ENCODE peak calls at places on chromosomes 4 and X, in seven cellular contexts. One of them, this sample, is unnamed.

GRCh38 chr4:23614284-23614892 is 275.5 kb downstream of the PPARGC1A start:
- DNase-seq in foreskin fibroblast: peak
- DNase-seq in RPMI7951: peak
- DNase-seq in lung: no peak
- DNase-seq in stimulated activated CD4-positive, alpha-beta T cell treated with anti-CD3 and anti-CD28 coated beads, Interleukin-2, amount 100 ng/mL, for 24 hours: no peak
- DNase-seq in AG20443: peak
- DNase-seq in activated T-helper 1 cell treated with Interleukin-2 at 50 U/mL for 16 hours: no peak
- DNase-seq in this sample: no peak

GRCh38 chr4:4502694-4503311 is 39.0 kb downstream of the STX18 start:
- DNase-seq in activated T-helper 1 cell treated with Interleukin-2 at 50 U/mL for 16 hours: no peak
- DNase-seq in AG20443: no peak
- DNase-seq in RPMI7951: peak
- DNase-seq in lung: no peak
- DNase-seq in stimulated activated CD4-positive, alpha-beta T cell treated with anti-CD3 and anti-CD28 coated beads, Interleukin-2, amount 100 ng/mL, for 24 hours: peak
- DNase-seq in foreskin fibroblast: no peak
- DNase-seq in this sample: no peak

GRCh38 chr4:153212755-153213154 is 8.5 kb downstream of the TRIM2 start:
- DNase-seq in foreskin fibroblast: peak
- DNase-seq in activated T-helper 1 cell treated with Interleukin-2 at 50 U/mL for 16 hours: no peak
- DNase-seq in stimulated activated CD4-positive, alpha-beta T cell treated with anti-CD3 and anti-CD28 coated beads, Interleukin-2, amount 100 ng/mL, for 24 hours: no peak
- DNase-seq in lung: no peak
- DNase-seq in RPMI7951: peak
- DNase-seq in AG20443: no peak
- DNase-seq in this sample: no peak

GRCh38 chr4:22031423-22031822 is 82.9 kb upstream of the KCNIP4 start:
- DNase-seq in lung: no peak
- DNase-seq in activated T-helper 1 cell treated with Interleukin-2 at 50 U/mL for 16 hours: no peak
- DNase-seq in foreskin fibroblast: no peak
- DNase-seq in stimulated activated CD4-positive, alpha-beta T cell treated with anti-CD3 and anti-CD28 coated beads, Interleukin-2, amount 100 ng/mL, for 24 hours: no peak
- DNase-seq in AG20443: no peak
- DNase-seq in RPMI7951: no peak
- DNase-seq in this sample: no peak

GRCh38 chr4:54659213-54660144 is 1.7 kb downstream of the KIT start:
- DNase-seq in stimulated activated CD4-positive, alpha-beta T cell treated with anti-CD3 and anti-CD28 coated beads, Interleukin-2, amount 100 ng/mL, for 24 hours: no peak
- DNase-seq in RPMI7951: peak
- DNase-seq in activated T-helper 1 cell treated with Interleukin-2 at 50 U/mL for 16 hours: no peak
- DNase-seq in foreskin fibroblast: peak
- DNase-seq in AG20443: no peak
- DNase-seq in lung: no peak
- DNase-seq in this sample: peak

GRCh38 chr4:145279122-145279960 is 99.0 kb upstream of the OTUD4 start:
- DNase-seq in AG20443: peak
- DNase-seq in lung: no peak
- DNase-seq in RPMI7951: peak
- DNase-seq in activated T-helper 1 cell treated with Interleukin-2 at 50 U/mL for 16 hours: no peak
- DNase-seq in foreskin fibroblast: peak
- DNase-seq in stimulated activated CD4-positive, alpha-beta T cell treated with anti-CD3 and anti-CD28 coated beads, Interleukin-2, amount 100 ng/mL, for 24 hours: no peak
- DNase-seq in this sample: no peak

GRCh38 chr4:139841464-139842195 is 176.0 kb downstream of the MGST2 start:
- DNase-seq in foreskin fibroblast: no peak
- DNase-seq in activated T-helper 1 cell treated with Interleukin-2 at 50 U/mL for 16 hours: no peak
- DNase-seq in RPMI7951: no peak
- DNase-seq in stimulated activated CD4-positive, alpha-beta T cell treated with anti-CD3 and anti-CD28 coated beads, Interleukin-2, amount 100 ng/mL, for 24 hours: no peak
- DNase-seq in AG20443: no peak
- DNase-seq in lung: no peak
- DNase-seq in this sample: no peak

GRCh38 chrX:142804085-142804484 is 221.6 kb upstream of the SPANXN4 start:
- DNase-seq in foreskin fibroblast: no peak
- DNase-seq in RPMI7951: no peak
- DNase-seq in stimulated activated CD4-positive, alpha-beta T cell treated with anti-CD3 and anti-CD28 coated beads, Interleukin-2, amount 100 ng/mL, for 24 hours: no peak
- DNase-seq in AG20443: no peak
- DNase-seq in lung: no peak
- DNase-seq in activated T-helper 1 cell treated with Interleukin-2 at 50 U/mL for 16 hours: no peak
- DNase-seq in this sample: no peak

GRCh38 chr4:73092868-73093267 is 23.4 kb upstream of the COX18 start:
- DNase-seq in RPMI7951: no peak
- DNase-seq in lung: no peak
- DNase-seq in AG20443: no peak
- DNase-seq in foreskin fibroblast: no peak
- DNase-seq in activated T-helper 1 cell treated with Interleukin-2 at 50 U/mL for 16 hours: no peak
- DNase-seq in stimulated activated CD4-positive, alpha-beta T cell treated with anti-CD3 and anti-CD28 coated beads, Interleukin-2, amount 100 ng/mL, for 24 hours: no peak
- DNase-seq in this sample: no peak

GRCh38 chr4:8026455-8026854 is 86.8 kb upstream of the AFAP1 start:
- DNase-seq in lung: no peak
- DNase-seq in RPMI7951: peak
- DNase-seq in stimulated activated CD4-positive, alpha-beta T cell treated with anti-CD3 and anti-CD28 coated beads, Interleukin-2, amount 100 ng/mL, for 24 hours: no peak
- DNase-seq in foreskin fibroblast: no peak
- DNase-seq in activated T-helper 1 cell treated with Interleukin-2 at 50 U/mL for 16 hours: no peak
- DNase-seq in AG20443: no peak
- DNase-seq in this sample: no peak

GRCh38 chr4:56788081-56788480 is 33.4 kb downstream of the SPINK2 start:
- DNase-seq in activated T-helper 1 cell treated with Interleukin-2 at 50 U/mL for 16 hours: no peak
- DNase-seq in foreskin fibroblast: no peak
- DNase-seq in RPMI7951: no peak
- DNase-seq in AG20443: no peak
- DNase-seq in stimulated activated CD4-positive, alpha-beta T cell treated with anti-CD3 and anti-CD28 coated beads, Interleukin-2, amount 100 ng/mL, for 24 hours: no peak
- DNase-seq in lung: no peak
- DNase-seq in this sample: no peak

GRCh38 chr4:70704333-70705145 is 16.2 kb downstream of the UTP3 start:
- DNase-seq in stimulated activated CD4-positive, alpha-beta T cell treated with anti-CD3 and anti-CD28 coated beads, Interleukin-2, amount 100 ng/mL, for 24 hours: peak
- DNase-seq in RPMI7951: peak
- DNase-seq in activated T-helper 1 cell treated with Interleukin-2 at 50 U/mL for 16 hours: peak
- DNase-seq in lung: peak
- DNase-seq in foreskin fibroblast: peak
- DNase-seq in AG20443: peak
- DNase-seq in this sample: peak

GRCh38 chrX:155745792-155746191 is 133.0 kb upstream of the TMLHE start:
- DNase-seq in stimulated activated CD4-positive, alpha-beta T cell treated with anti-CD3 and anti-CD28 coated beads, Interleukin-2, amount 100 ng/mL, for 24 hours: no peak
- DNase-seq in activated T-helper 1 cell treated with Interleukin-2 at 50 U/mL for 16 hours: no peak
- DNase-seq in lung: no peak
- DNase-seq in foreskin fibroblast: peak
- DNase-seq in AG20443: no peak
- DNase-seq in RPMI7951: peak
- DNase-seq in this sample: peak

GRCh38 chr4:183987529-183987946 is 82.4 kb downstream of the STOX2 start:
- DNase-seq in lung: peak
- DNase-seq in RPMI7951: no peak
- DNase-seq in activated T-helper 1 cell treated with Interleukin-2 at 50 U/mL for 16 hours: no peak
- DNase-seq in foreskin fibroblast: peak
- DNase-seq in AG20443: peak
- DNase-seq in stimulated activated CD4-positive, alpha-beta T cell treated with anti-CD3 and anti-CD28 coated beads, Interleukin-2, amount 100 ng/mL, for 24 hours: no peak
- DNase-seq in this sample: peak

GRCh38 chr4:24473309-24473721 is 111.0 kb downstream of the DHX15 start:
- DNase-seq in AG20443: peak
- DNase-seq in lung: no peak
- DNase-seq in activated T-helper 1 cell treated with Interleukin-2 at 50 U/mL for 16 hours: no peak
- DNase-seq in RPMI7951: peak
- DNase-seq in stimulated activated CD4-positive, alpha-beta T cell treated with anti-CD3 and anti-CD28 coated beads, Interleukin-2, amount 100 ng/mL, for 24 hours: no peak
- DNase-seq in foreskin fibroblast: peak
- DNase-seq in this sample: no peak

GRCh38 chr4:52704676-52705075 is 45.6 kb upstream of the USP46 start:
- DNase-seq in RPMI7951: no peak
- DNase-seq in lung: no peak
- DNase-seq in foreskin fibroblast: peak
- DNase-seq in activated T-helper 1 cell treated with Interleukin-2 at 50 U/mL for 16 hours: no peak
- DNase-seq in stimulated activated CD4-positive, alpha-beta T cell treated with anti-CD3 and anti-CD28 coated beads, Interleukin-2, amount 100 ng/mL, for 24 hours: no peak
- DNase-seq in AG20443: no peak
- DNase-seq in this sample: no peak

GRCh38 chrX:70485466-70485865 is 40.8 kb downstream of the DLG3 start:
- DNase-seq in foreskin fibroblast: no peak
- DNase-seq in stimulated activated CD4-positive, alpha-beta T cell treated with anti-CD3 and anti-CD28 coated beads, Interleukin-2, amount 100 ng/mL, for 24 hours: no peak
- DNase-seq in AG20443: no peak
- DNase-seq in activated T-helper 1 cell treated with Interleukin-2 at 50 U/mL for 16 hours: no peak
- DNase-seq in RPMI7951: no peak
- DNase-seq in lung: no peak
- DNase-seq in this sample: no peak

GRCh38 chrX:79413009-79413408 is 45.9 kb upstream of the ITM2A start:
- DNase-seq in lung: no peak
- DNase-seq in AG20443: peak
- DNase-seq in RPMI7951: peak
- DNase-seq in activated T-helper 1 cell treated with Interleukin-2 at 50 U/mL for 16 hours: no peak
- DNase-seq in foreskin fibroblast: peak
- DNase-seq in stimulated activated CD4-positive, alpha-beta T cell treated with anti-CD3 and anti-CD28 coated beads, Interleukin-2, amount 100 ng/mL, for 24 hours: no peak
- DNase-seq in this sample: no peak

GRCh38 chr4:25440478-25441030 is 63.5 kb downstream of the ANAPC4 start:
- DNase-seq in foreskin fibroblast: no peak
- DNase-seq in stimulated activated CD4-positive, alpha-beta T cell treated with anti-CD3 and anti-CD28 coated beads, Interleukin-2, amount 100 ng/mL, for 24 hours: no peak
- DNase-seq in RPMI7951: no peak
- DNase-seq in AG20443: no peak
- DNase-seq in lung: peak
- DNase-seq in activated T-helper 1 cell treated with Interleukin-2 at 50 U/mL for 16 hours: no peak
- DNase-seq in this sample: peak

GRCh38 chrX:70455366-70456202 is 10.9 kb downstream of the DLG3 start:
- DNase-seq in foreskin fibroblast: no peak
- DNase-seq in RPMI7951: no peak
- DNase-seq in lung: no peak
- DNase-seq in activated T-helper 1 cell treated with Interleukin-2 at 50 U/mL for 16 hours: no peak
- DNase-seq in AG20443: no peak
- DNase-seq in stimulated activated CD4-positive, alpha-beta T cell treated with anti-CD3 and anti-CD28 coated beads, Interleukin-2, amount 100 ng/mL, for 24 hours: no peak
- DNase-seq in this sample: no peak

GRCh38 chrX:41025926-41026325 is 59.3 kb upstream of the USP9X start:
- DNase-seq in AG20443: no peak
- DNase-seq in activated T-helper 1 cell treated with Interleukin-2 at 50 U/mL for 16 hours: no peak
- DNase-seq in stimulated activated CD4-positive, alpha-beta T cell treated with anti-CD3 and anti-CD28 coated beads, Interleukin-2, amount 100 ng/mL, for 24 hours: no peak
- DNase-seq in lung: no peak
- DNase-seq in foreskin fibroblast: no peak
- DNase-seq in RPMI7951: peak
- DNase-seq in this sample: no peak

GRCh38 chr4:86755388-86755787 is 93.8 kb downstream of the SLC10A6 start:
- DNase-seq in stimulated activated CD4-positive, alpha-beta T cell treated with anti-CD3 and anti-CD28 coated beads, Interleukin-2, amount 100 ng/mL, for 24 hours: no peak
- DNase-seq in activated T-helper 1 cell treated with Interleukin-2 at 50 U/mL for 16 hours: no peak
- DNase-seq in AG20443: no peak
- DNase-seq in RPMI7951: no peak
- DNase-seq in lung: no peak
- DNase-seq in foreskin fibroblast: no peak
- DNase-seq in this sample: no peak